ENCODE peak calls at places on chromosomes 16 and 17, in four cellular contexts. S is SHP77, J is fibroblast of the conjunctiva, M is Calu3. Z is an unnamed sample.

GRCh38 chr17:31533546-31534155 is 142.2 kb downstream of the RAB11FIP4 start:
- DNase-seq in M (peak), J (no peak), S (no peak), Z (no peak)

GRCh38 chr17:57666198-57666870 is 78.8 kb downstream of the CCDC182 start:
- DNase-seq in S (no peak), J (no peak), M (no peak), Z (no peak)

GRCh38 chr16:58501242-58502131 is 1.5 kb downstream of the NDRG4 start:
- DNase-seq in M (peak), S (peak), J (no peak), Z (no peak)

GRCh38 chr17:39744836-39745215 is 7.1 kb downstream of the GRB7 start:
- DNase-seq in J (no peak), M (no peak), S (no peak), Z (no peak)

GRCh38 chr16:69339289-69340094 is at the start of the genes COG8 and NIP7:
- DNase-seq in S (peak), J (peak), M (peak), Z (peak)

GRCh38 chr17:40499551-40500189 is 1.8 kb downstream of the TNS4 start:
- DNase-seq in S (peak), M (peak), J (peak), Z (no peak)

GRCh38 chr17:1147664-1148063 is 32.1 kb downstream of the ABR start:
- DNase-seq in M (peak), J (peak), S (peak), Z (no peak)

GRCh38 chr16:23687034-23687808 is 8.5 kb downstream of the PLK1 start:
- DNase-seq in J (no peak), M (no peak), S (no peak), Z (no peak)

GRCh38 chr17:42559076-42559475 is 2.9 kb upstream of the COASY start:
- DNase-seq in M (no peak), J (no peak), S (no peak), Z (no peak)

GRCh38 chr17:58358408-58359172 is 6.6 kb upstream of the SUPT4H1 start:
- DNase-seq in S (no peak), J (no peak), M (no peak), Z (no peak)

GRCh38 chr17:65558311-65558682 is 3.2 kb downstream of the AXIN2 start:
- DNase-seq in S (no peak), J (no peak), M (no peak), Z (no peak)

GRCh38 chr16:54193656-54194007 is 93.0 kb downstream of the IRX3 start:
- DNase-seq in M (peak), S (peak), J (peak), Z (peak)

GRCh38 chr16:89115216-89115949 is 21.7 kb downstream of the ACSF3 start:
- DNase-seq in S (no peak), J (no peak), M (no peak), Z (peak)

GRCh38 chr17:39219647-39220154 is 6.0 kb downstream of the STAC2 start:
- DNase-seq in M (no peak), S (no peak), J (no peak), Z (no peak)